ENCODE peak calls at places on chromosomes 12 and 14, in seven cellular contexts. One of them, this sample, is unnamed.
A peak's percentile ranks its signal among the peaks of the same experiment; 100 is the strongest.

GRCh38 chr12:5083955-5084849 is 40.5 kb downstream of the KCNA5 start:
- DNase-seq in K562: peak; percentile 43
- DNase-seq in HepG2: peak; percentile 24
- DNase-seq in GM12878: peak; percentile 23
- DNase-seq in SK-N-SH: peak; percentile 66
- DNase-seq in Panc1: peak; percentile 35
- DNase-seq in HCT116: peak; percentile 28
- DNase-seq in this sample: peak; percentile 67

GRCh38 chr12:93135286-93136239 is 206.5 kb upstream of the EEA1 start:
- DNase-seq in Panc1: no peak
- DNase-seq in HCT116: no peak
- DNase-seq in SK-N-SH: no peak
- DNase-seq in HepG2: peak; percentile 91
- DNase-seq in K562: no peak
- DNase-seq in GM12878: no peak
- DNase-seq in this sample: no peak

GRCh38 chr12:5000204-5000603 is 43.5 kb upstream of the KCNA5 start:
- DNase-seq in HCT116: peak; percentile 16
- DNase-seq in Panc1: no peak
- DNase-seq in GM12878: no peak
- DNase-seq in SK-N-SH: no peak
- DNase-seq in HepG2: no peak
- DNase-seq in K562: no peak
- DNase-seq in this sample: no peak

GRCh38 chr14:67562776-67563150 is 29.7 kb downstream of the PLEKHH1 start:
- DNase-seq in HepG2: no peak
- DNase-seq in GM12878: no peak
- DNase-seq in K562: no peak
- DNase-seq in Panc1: no peak
- DNase-seq in SK-N-SH: no peak
- DNase-seq in HCT116: no peak
- DNase-seq in this sample: no peak

GRCh38 chr14:22836301-22837058 is at the start of gene MMP14:
- DNase-seq in GM12878: no peak
- DNase-seq in Panc1: no peak
- DNase-seq in K562: no peak
- DNase-seq in HepG2: no peak
- DNase-seq in HCT116: no peak
- DNase-seq in SK-N-SH: peak; percentile 71
- DNase-seq in this sample: peak; percentile 80

GRCh38 chr12:71160585-71160984 is 2.8 kb upstream of the TSPAN8 start:
- DNase-seq in HCT116: no peak
- DNase-seq in GM12878: no peak
- DNase-seq in K562: no peak
- DNase-seq in HepG2: no peak
- DNase-seq in SK-N-SH: no peak
- DNase-seq in Panc1: no peak
- DNase-seq in this sample: no peak

GRCh38 chr12:95980437-95980836 is 15.7 kb downstream of the HAL start:
- DNase-seq in GM12878: no peak
- DNase-seq in HCT116: no peak
- DNase-seq in SK-N-SH: no peak
- DNase-seq in HepG2: no peak
- DNase-seq in Panc1: no peak
- DNase-seq in K562: no peak
- DNase-seq in this sample: no peak

GRCh38 chr12:71014180-71014785 is 93.7 kb upstream of the PTPRR start:
- DNase-seq in SK-N-SH: peak; percentile 4
- DNase-seq in HepG2: peak; percentile 5
- DNase-seq in Panc1: no peak
- DNase-seq in HCT116: peak; percentile 51
- DNase-seq in GM12878: no peak
- DNase-seq in K562: no peak
- DNase-seq in this sample: peak; percentile 64

GRCh38 chr12:51391047-51391837 is at the start of gene GALNT6:
- DNase-seq in K562: peak; percentile 91
- DNase-seq in HCT116: no peak
- DNase-seq in GM12878: no peak
- DNase-seq in SK-N-SH: peak; percentile 76
- DNase-seq in HepG2: no peak
- DNase-seq in Panc1: no peak
- DNase-seq in this sample: peak; percentile 87

GRCh38 chr14:105938055-105938863 is 411.9 kb downstream of the TMEM121 start:
- DNase-seq in SK-N-SH: no peak
- DNase-seq in GM12878: no peak
- DNase-seq in K562: no peak
- DNase-seq in Panc1: no peak
- DNase-seq in HCT116: no peak
- DNase-seq in HepG2: no peak
- DNase-seq in this sample: no peak

GRCh38 chr14:74148705-74149104 is 63.9 kb downstream of the LIN52 start:
- DNase-seq in HepG2: no peak
- DNase-seq in SK-N-SH: no peak
- DNase-seq in HCT116: no peak
- DNase-seq in Panc1: no peak
- DNase-seq in GM12878: no peak
- DNase-seq in K562: no peak
- DNase-seq in this sample: no peak

GRCh38 chr14:74141703-74142102 is 56.9 kb downstream of the LIN52 start:
- DNase-seq in SK-N-SH: no peak
- DNase-seq in HepG2: peak; percentile 57
- DNase-seq in K562: no peak
- DNase-seq in HCT116: no peak
- DNase-seq in GM12878: no peak
- DNase-seq in Panc1: no peak
- DNase-seq in this sample: no peak

GRCh38 chr14:74147571-74147970 is 62.8 kb downstream of the LIN52 start:
- DNase-seq in GM12878: no peak
- DNase-seq in HepG2: no peak
- DNase-seq in SK-N-SH: no peak
- DNase-seq in HCT116: no peak
- DNase-seq in K562: no peak
- DNase-seq in Panc1: no peak
- DNase-seq in this sample: no peak

GRCh38 chr14:74142523-74142922 is 57.8 kb downstream of the LIN52 start:
- DNase-seq in HCT116: no peak
- DNase-seq in GM12878: no peak
- DNase-seq in Panc1: no peak
- DNase-seq in SK-N-SH: no peak
- DNase-seq in HepG2: no peak
- DNase-seq in K562: no peak
- DNase-seq in this sample: no peak

DNA sequence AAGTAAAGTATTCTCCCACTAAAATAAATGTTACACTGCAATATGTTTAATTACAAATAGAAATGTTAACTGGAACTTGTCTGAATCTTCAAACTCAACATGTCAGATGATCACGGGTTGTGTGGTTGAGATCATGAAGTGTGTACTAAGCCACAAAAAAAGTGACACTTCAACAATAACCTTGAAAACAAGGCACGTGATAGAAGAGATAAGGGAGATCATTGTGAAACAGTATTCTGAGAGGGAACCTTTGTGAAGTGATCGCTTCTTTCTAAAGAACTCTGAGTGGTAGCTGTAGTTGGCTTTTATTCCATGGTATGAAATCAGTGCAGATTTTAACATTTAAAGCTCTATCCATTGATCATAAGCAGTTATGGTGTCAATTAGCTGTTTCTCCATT is 60.0 kb downstream of the LIN52 start:
- DNase-seq in HepG2: peak; percentile 73
- DNase-seq in Panc1: no peak
- DNase-seq in GM12878: no peak
- DNase-seq in K562: no peak
- DNase-seq in SK-N-SH: no peak
- DNase-seq in HCT116: no peak
- DNase-seq in this sample: no peak
- H3K36me3 ChIP-seq in HepG2: no peaks in the 10 kb centered on the region
- H3K36me3 ChIP-seq in Panc1: no peaks in the 10 kb centered on the region
- H3K36me3 ChIP-seq in GM12878: no peaks in the 10 kb centered on the region
- H3K36me3 ChIP-seq in K562: no peaks in the 10 kb centered on the region
- H3K36me3 ChIP-seq in SK-N-SH: no peaks in the 10 kb centered on the region
- H3K36me3 ChIP-seq in HCT116: no peaks in the 10 kb centered on the region
- H3K36me3 ChIP-seq in this sample: no peaks in the 10 kb centered on the region

GRCh38 chr14:30623412-30624131 is 1.5 kb downstream of the SCFD1 start:
- DNase-seq in HCT116: no peak
- DNase-seq in Panc1: no peak
- DNase-seq in K562: no peak
- DNase-seq in SK-N-SH: no peak
- DNase-seq in HepG2: no peak
- DNase-seq in GM12878: no peak
- DNase-seq in this sample: no peak
- H3K4me3 ChIP-seq in HCT116: peak overlapping the region; percentile 86
- H3K4me3 ChIP-seq in Panc1: peak overlapping the region; percentile 98
- H3K4me3 ChIP-seq in K562: peak overlapping the region; percentile 79
- H3K4me3 ChIP-seq in SK-N-SH: peak overlapping the region; percentile 96
- H3K4me3 ChIP-seq in HepG2: peak overlapping the region; percentile 92
- H3K4me3 ChIP-seq in GM12878: peak overlapping the region; percentile 97
- H3K4me3 ChIP-seq in this sample: peak overlapping the region; percentile 75

GRCh38 chr14:104048758-104049496 is 36.6 kb upstream of the ASPG start:
- DNase-seq in HCT116: no peak
- DNase-seq in GM12878: no peak
- DNase-seq in SK-N-SH: no peak
- DNase-seq in HepG2: no peak
- DNase-seq in Panc1: no peak
- DNase-seq in K562: no peak
- DNase-seq in this sample: no peak
- TF ChIP-seq REST in HCT116: no peak
- TF ChIP-seq REST in GM12878: no peak
- TF ChIP-seq REST in SK-N-SH: no peak
- TF ChIP-seq REST in HepG2: no peak
- TF ChIP-seq REST in Panc1: no peak
- TF ChIP-seq REST in K562: no peak
- TF ChIP-seq REST in this sample: no peak

GRCh38 chr12:132044661-132045412 is 95.1 kb downstream of the EP400 start:
- DNase-seq in Panc1: no peak
- DNase-seq in SK-N-SH: no peak
- DNase-seq in HepG2: no peak
- DNase-seq in K562: no peak
- DNase-seq in GM12878: no peak
- DNase-seq in HCT116: no peak
- DNase-seq in this sample: no peak

GRCh38 chr12:132046561-132046960 is 96.8 kb downstream of the EP400 start:
- DNase-seq in K562: no peak
- DNase-seq in SK-N-SH: peak; percentile 73
- DNase-seq in Panc1: no peak
- DNase-seq in HCT116: no peak
- DNase-seq in GM12878: no peak
- DNase-seq in HepG2: no peak
- DNase-seq in this sample: no peak

GRCh38 chr12:132043770-132044467 is 94.2 kb downstream of the EP400 start:
- DNase-seq in K562: no peak
- DNase-seq in HepG2: no peak
- DNase-seq in Panc1: no peak
- DNase-seq in HCT116: no peak
- DNase-seq in GM12878: no peak
- DNase-seq in SK-N-SH: no peak
- DNase-seq in this sample: no peak

GRCh38 chr12:132043216-132043615 is 93.5 kb downstream of the EP400 start:
- DNase-seq in HCT116: no peak
- DNase-seq in Panc1: no peak
- DNase-seq in HepG2: no peak
- DNase-seq in GM12878: no peak
- DNase-seq in K562: no peak
- DNase-seq in SK-N-SH: no peak
- DNase-seq in this sample: no peak

GRCh38 chr12:132045751-132046150 is 96.0 kb downstream of the EP400 start:
- DNase-seq in K562: no peak
- DNase-seq in GM12878: no peak
- DNase-seq in Panc1: no peak
- DNase-seq in HCT116: no peak
- DNase-seq in SK-N-SH: no peak
- DNase-seq in HepG2: no peak
- DNase-seq in this sample: no peak
- H3K36me3 ChIP-seq in K562: peaks cover 80% of the 10 kb centered on the region
- H3K36me3 ChIP-seq in GM12878: peaks cover 22% of the 10 kb centered on the region
- H3K36me3 ChIP-seq in Panc1: peaks cover 19% of the 10 kb centered on the region
- H3K36me3 ChIP-seq in HCT116: peaks cover 33% of the 10 kb centered on the region
- H3K36me3 ChIP-seq in SK-N-SH: peaks cover 57% of the 10 kb centered on the region
- H3K36me3 ChIP-seq in HepG2: peaks cover 41% of the 10 kb centered on the region
- H3K36me3 ChIP-seq in this sample: peaks cover 40% of the 10 kb centered on the region

DNA sequence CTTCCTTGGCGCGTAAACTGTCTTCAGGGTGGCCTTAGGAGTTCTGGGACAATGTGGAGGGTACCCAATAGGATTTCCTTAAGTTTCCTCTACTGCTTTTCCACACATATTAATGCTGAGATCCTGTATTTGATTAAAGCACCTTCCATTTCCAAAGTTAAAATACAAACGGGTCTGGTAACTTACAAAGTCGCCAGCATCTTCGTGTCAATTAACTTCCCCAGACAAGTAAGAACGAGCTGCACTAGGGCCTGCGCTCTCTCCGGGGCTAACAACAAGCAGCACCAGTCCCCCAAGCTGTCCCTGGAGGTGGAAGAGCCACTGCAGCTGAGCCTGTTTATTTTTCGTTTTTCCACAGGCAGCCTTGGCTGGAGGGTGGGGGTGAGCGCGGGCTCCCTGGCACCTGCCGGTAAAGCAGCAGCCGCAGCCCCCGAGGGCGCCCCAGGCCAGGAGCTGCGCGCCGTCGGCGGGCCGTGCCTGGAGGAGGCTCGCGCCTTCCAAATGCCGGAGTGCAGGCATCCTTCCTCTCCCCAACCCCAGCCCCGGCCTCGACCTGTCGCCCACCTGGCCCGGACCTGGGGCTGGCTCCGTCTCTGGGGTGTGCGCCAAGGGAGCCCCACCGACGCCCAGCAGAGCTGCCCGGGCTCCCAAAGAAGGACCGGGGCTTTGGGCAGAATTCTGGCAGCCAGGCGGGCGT is 130.7 kb downstream of the NDUFA12 start:
- DNase-seq in HCT116: no peak
- DNase-seq in SK-N-SH: peak; percentile 67
- DNase-seq in Panc1: no peak
- DNase-seq in K562: no peak
- DNase-seq in GM12878: no peak
- DNase-seq in HepG2: no peak
- DNase-seq in this sample: peak; percentile 52
- H3K4me3 ChIP-seq in HCT116: peak overlapping the region; percentile 59
- H3K4me3 ChIP-seq in SK-N-SH: no peak overlapping the region
- H3K4me3 ChIP-seq in Panc1: no peak overlapping the region
- H3K4me3 ChIP-seq in K562: no peak overlapping the region
- H3K4me3 ChIP-seq in GM12878: peak overlapping the region; percentile 92
- H3K4me3 ChIP-seq in HepG2: no peak overlapping the region
- H3K4me3 ChIP-seq in this sample: peak overlapping the region; percentile 80

GRCh38 chr14:68976160-68977067 is 2.7 kb downstream of the ACTN1 start:
- DNase-seq in K562: no peak
- DNase-seq in HCT116: no peak
- DNase-seq in HepG2: peak; percentile 77
- DNase-seq in GM12878: no peak
- DNase-seq in Panc1: no peak
- DNase-seq in SK-N-SH: peak; percentile 24
- DNase-seq in this sample: no peak
- TF ChIP-seq REST in K562: no peak
- TF ChIP-seq REST in HCT116: no peak
- TF ChIP-seq REST in HepG2: no peak
- TF ChIP-seq REST in GM12878: no peak
- TF ChIP-seq REST in Panc1: no peak
- TF ChIP-seq REST in SK-N-SH: no peak
- TF ChIP-seq REST in this sample: no peak

This sample was measured in GM23338.